ENCODE peak calls at places on chromosome 17, in eight cellular contexts. One of them, this sample, is unnamed. For H3K27me3, the result is how much of the 10 kb centered on the place peaks cover.

GRCh38 chr17:7884581-7885356 is 3.8 kb upstream of the CHD3 start:
- DNase-seq in lung: no peak
- DNase-seq in suprapubic skin: no peak
- DNase-seq in ovary: peak
- DNase-seq in CD4-positive, CD25-positive, alpha-beta regulatory T cell: peak
- DNase-seq in IMR-90: no peak
- DNase-seq in breast epithelium: no peak
- DNase-seq in foreskin keratinocyte: no peak
- DNase-seq in this sample: peak

GRCh38 chr17:19718613-19719364 is 2.4 kb upstream of the SLC47A2 start:
- DNase-seq in lung: no peak
- DNase-seq in suprapubic skin: no peak
- DNase-seq in ovary: no peak
- DNase-seq in CD4-positive, CD25-positive, alpha-beta regulatory T cell: no peak
- DNase-seq in IMR-90: no peak
- DNase-seq in breast epithelium: no peak
- DNase-seq in foreskin keratinocyte: peak
- DNase-seq in this sample: no peak

GRCh38 chr17:47810200-47810821 is 11.3 kb downstream of the OSBPL7 start:
- DNase-seq in lung: peak
- DNase-seq in suprapubic skin: peak
- DNase-seq in ovary: no peak
- DNase-seq in CD4-positive, CD25-positive, alpha-beta regulatory T cell: peak
- DNase-seq in IMR-90: peak
- DNase-seq in breast epithelium: no peak
- DNase-seq in foreskin keratinocyte: peak
- DNase-seq in this sample: no peak

GRCh38 chr17:76523084-76524037 is 14.1 kb downstream of the CYGB start:
- DNase-seq in lung: peak
- DNase-seq in suprapubic skin: no peak
- DNase-seq in ovary: peak
- DNase-seq in CD4-positive, CD25-positive, alpha-beta regulatory T cell: peak
- DNase-seq in IMR-90: peak
- DNase-seq in breast epithelium: peak
- DNase-seq in foreskin keratinocyte: no peak
- DNase-seq in this sample: peak

GRCh38 chr17:34131386-34131785 is 123.7 kb upstream of the CCL2 start:
- DNase-seq in lung: no peak
- DNase-seq in suprapubic skin: no peak
- DNase-seq in ovary: no peak
- DNase-seq in CD4-positive, CD25-positive, alpha-beta regulatory T cell: no peak
- DNase-seq in IMR-90: no peak
- DNase-seq in breast epithelium: no peak
- DNase-seq in foreskin keratinocyte: no peak
- DNase-seq in this sample: no peak

GRCh38 chr17:21549107-21549687 is 143.1 kb upstream of the KCNJ18 start:
- DNase-seq in lung: no peak
- DNase-seq in suprapubic skin: no peak
- DNase-seq in ovary: no peak
- DNase-seq in CD4-positive, CD25-positive, alpha-beta regulatory T cell: no peak
- DNase-seq in IMR-90: peak
- DNase-seq in breast epithelium: no peak
- DNase-seq in foreskin keratinocyte: peak
- DNase-seq in this sample: no peak

GRCh38 chr17:280901-281300 is 71.7 kb downstream of the RPH3AL start:
- DNase-seq in lung: no peak
- DNase-seq in suprapubic skin: no peak
- DNase-seq in ovary: no peak
- DNase-seq in CD4-positive, CD25-positive, alpha-beta regulatory T cell: no peak
- DNase-seq in IMR-90: no peak
- DNase-seq in breast epithelium: no peak
- DNase-seq in foreskin keratinocyte: no peak
- DNase-seq in this sample: no peak

GRCh38 chr17:75813081-75814020 is 28.7 kb downstream of the UNK start:
- DNase-seq in lung: no peak
- DNase-seq in suprapubic skin: peak
- DNase-seq in ovary: no peak
- DNase-seq in CD4-positive, CD25-positive, alpha-beta regulatory T cell: no peak
- DNase-seq in IMR-90: no peak
- DNase-seq in breast epithelium: no peak
- DNase-seq in foreskin keratinocyte: no peak
- DNase-seq in this sample: no peak

GRCh38 chr17:34400301-34400931 is 37.4 kb upstream of the CCL1 start:
- DNase-seq in lung: no peak
- DNase-seq in suprapubic skin: no peak
- DNase-seq in ovary: no peak
- DNase-seq in CD4-positive, CD25-positive, alpha-beta regulatory T cell: peak
- DNase-seq in IMR-90: no peak
- DNase-seq in breast epithelium: no peak
- DNase-seq in foreskin keratinocyte: no peak
- DNase-seq in this sample: no peak

GRCh38 chr17:11986179-11986938 is 10.9 kb downstream of the ZNF18 start:
- DNase-seq in lung: no peak
- DNase-seq in suprapubic skin: no peak
- DNase-seq in ovary: no peak
- DNase-seq in CD4-positive, CD25-positive, alpha-beta regulatory T cell: no peak
- DNase-seq in IMR-90: no peak
- DNase-seq in breast epithelium: no peak
- DNase-seq in foreskin keratinocyte: no peak
- DNase-seq in this sample: no peak

GRCh38 chr17:81342062-81342699 is 47.1 kb upstream of the SLC38A10 start:
- DNase-seq in lung: no peak
- DNase-seq in suprapubic skin: no peak
- DNase-seq in ovary: no peak
- DNase-seq in CD4-positive, CD25-positive, alpha-beta regulatory T cell: no peak
- DNase-seq in IMR-90: no peak
- DNase-seq in breast epithelium: no peak
- DNase-seq in foreskin keratinocyte: peak
- DNase-seq in this sample: no peak

GRCh38 chr17:77125432-77125901 is 15.3 kb upstream of the SEC14L1 start:
- DNase-seq in lung: no peak
- DNase-seq in suprapubic skin: no peak
- DNase-seq in ovary: no peak
- DNase-seq in CD4-positive, CD25-positive, alpha-beta regulatory T cell: no peak
- DNase-seq in IMR-90: peak
- DNase-seq in breast epithelium: no peak
- DNase-seq in foreskin keratinocyte: peak
- DNase-seq in this sample: no peak

GRCh38 chr17:47739150-47739549 is 6.1 kb downstream of the TBX21 start:
- DNase-seq in lung: no peak
- DNase-seq in suprapubic skin: peak
- DNase-seq in ovary: no peak
- DNase-seq in CD4-positive, CD25-positive, alpha-beta regulatory T cell: no peak
- DNase-seq in IMR-90: no peak
- DNase-seq in breast epithelium: no peak
- DNase-seq in foreskin keratinocyte: no peak
- DNase-seq in this sample: no peak

GRCh38 chr17:80274317-80274716 is 13.7 kb downstream of the RNF213 start:
- DNase-seq in lung: no peak
- DNase-seq in suprapubic skin: no peak
- DNase-seq in ovary: no peak
- DNase-seq in CD4-positive, CD25-positive, alpha-beta regulatory T cell: no peak
- DNase-seq in IMR-90: no peak
- DNase-seq in breast epithelium: no peak
- DNase-seq in foreskin keratinocyte: no peak
- DNase-seq in this sample: no peak

GRCh38 chr17:45284176-45285140 is 22.6 kb upstream of the SPATA32 start:
- DNase-seq in lung: no peak
- DNase-seq in suprapubic skin: peak
- DNase-seq in ovary: no peak
- DNase-seq in CD4-positive, CD25-positive, alpha-beta regulatory T cell: peak
- DNase-seq in IMR-90: no peak
- DNase-seq in breast epithelium: peak
- DNase-seq in foreskin keratinocyte: no peak
- DNase-seq in this sample: no peak
- H3K27ac ChIP-seq in lung: peak
- H3K27ac ChIP-seq in suprapubic skin: no peak
- H3K27ac ChIP-seq in ovary: no peak
- H3K27ac ChIP-seq in CD4-positive, CD25-positive, alpha-beta regulatory T cell: no peak
- H3K27ac ChIP-seq in IMR-90: no peak
- H3K27ac ChIP-seq in breast epithelium: peak
- H3K27ac ChIP-seq in foreskin keratinocyte: no peak
- H3K27ac ChIP-seq in this sample: no peak

GRCh38 chr17:58278661-58279015 is 2.1 kb downstream of the MPO start:
- DNase-seq in lung: no peak
- DNase-seq in suprapubic skin: no peak
- DNase-seq in ovary: no peak
- DNase-seq in CD4-positive, CD25-positive, alpha-beta regulatory T cell: no peak
- DNase-seq in IMR-90: no peak
- DNase-seq in breast epithelium: no peak
- DNase-seq in foreskin keratinocyte: no peak
- DNase-seq in this sample: no peak

GRCh38 chr17:58279016-58279671 is 1.6 kb downstream of the MPO start:
- DNase-seq in lung: peak
- DNase-seq in suprapubic skin: no peak
- DNase-seq in ovary: peak
- DNase-seq in CD4-positive, CD25-positive, alpha-beta regulatory T cell: no peak
- DNase-seq in IMR-90: peak
- DNase-seq in breast epithelium: no peak
- DNase-seq in foreskin keratinocyte: no peak
- DNase-seq in this sample: no peak

GRCh38 chr17:58280480-58281217 is at the start of gene MPO:
- DNase-seq in lung: no peak
- DNase-seq in suprapubic skin: no peak
- DNase-seq in ovary: no peak
- DNase-seq in CD4-positive, CD25-positive, alpha-beta regulatory T cell: no peak
- DNase-seq in IMR-90: no peak
- DNase-seq in breast epithelium: no peak
- DNase-seq in foreskin keratinocyte: no peak
- DNase-seq in this sample: no peak

GRCh38 chr17:58281511-58282011 is 826 bp upstream of the MPO start:
- DNase-seq in lung: no peak
- DNase-seq in suprapubic skin: no peak
- DNase-seq in ovary: no peak
- DNase-seq in CD4-positive, CD25-positive, alpha-beta regulatory T cell: no peak
- DNase-seq in IMR-90: no peak
- DNase-seq in breast epithelium: no peak
- DNase-seq in foreskin keratinocyte: no peak
- DNase-seq in this sample: no peak

DNA sequence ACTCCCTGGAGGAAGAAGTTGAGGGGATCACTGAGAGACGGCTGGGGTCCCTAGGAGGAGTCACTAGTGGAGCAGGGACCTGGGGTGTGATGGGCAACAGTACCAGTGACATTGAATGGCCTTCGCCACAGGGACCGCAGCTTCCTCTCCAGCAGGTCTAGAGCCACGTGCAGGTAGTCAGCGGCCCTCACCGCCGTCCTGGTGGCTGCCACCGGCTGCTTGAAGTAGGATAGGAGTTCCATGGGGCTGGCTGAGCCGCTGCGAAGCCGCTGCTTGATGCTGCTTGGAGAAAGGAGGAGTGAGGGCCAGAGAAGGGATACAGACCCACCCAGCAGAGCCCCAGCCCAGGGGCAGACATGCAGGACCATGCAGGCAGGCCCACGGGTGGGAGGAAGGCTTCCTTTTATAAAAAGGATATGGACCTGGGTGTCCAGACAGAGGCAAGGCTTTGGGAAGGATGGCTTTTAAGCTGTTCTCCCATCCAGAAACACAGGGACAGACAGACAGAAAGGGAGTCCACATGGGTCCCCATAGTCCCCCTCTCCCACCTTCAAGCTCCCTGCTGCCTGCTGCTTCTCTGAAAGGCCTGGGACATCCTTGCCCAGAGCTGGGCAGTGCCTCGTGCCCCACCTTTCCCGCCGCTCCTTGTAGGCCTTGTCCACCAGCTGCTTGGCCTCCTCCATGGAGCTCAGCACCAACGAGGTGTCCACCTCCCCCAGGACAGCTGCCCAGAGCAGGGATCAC is 827 bp downstream of the MPO start:
- DNase-seq in lung: no peak
- DNase-seq in suprapubic skin: no peak
- DNase-seq in ovary: no peak
- DNase-seq in CD4-positive, CD25-positive, alpha-beta regulatory T cell: no peak
- DNase-seq in IMR-90: no peak
- DNase-seq in breast epithelium: no peak
- DNase-seq in foreskin keratinocyte: no peak
- DNase-seq in this sample: no peak
- H3K27me3 ChIP-seq in lung: under half
- H3K27me3 ChIP-seq in suprapubic skin: half or more
- H3K27me3 ChIP-seq in ovary: under half
- H3K27me3 ChIP-seq in CD4-positive, CD25-positive, alpha-beta regulatory T cell: under half
- H3K27me3 ChIP-seq in IMR-90: under half
- H3K27me3 ChIP-seq in breast epithelium: under half
- H3K27me3 ChIP-seq in foreskin keratinocyte: half or more
- H3K27me3 ChIP-seq in this sample: under half

GRCh38 chr17:31843382-31843780 is 15.7 kb downstream of the COPRS start:
- DNase-seq in lung: no peak
- DNase-seq in suprapubic skin: no peak
- DNase-seq in ovary: no peak
- DNase-seq in CD4-positive, CD25-positive, alpha-beta regulatory T cell: no peak
- DNase-seq in IMR-90: peak
- DNase-seq in breast epithelium: no peak
- DNase-seq in foreskin keratinocyte: no peak
- DNase-seq in this sample: no peak
- H3K27ac ChIP-seq in lung: no peak
- H3K27ac ChIP-seq in suprapubic skin: no peak
- H3K27ac ChIP-seq in ovary: no peak
- H3K27ac ChIP-seq in CD4-positive, CD25-positive, alpha-beta regulatory T cell: no peak
- H3K27ac ChIP-seq in IMR-90: peak
- H3K27ac ChIP-seq in breast epithelium: peak
- H3K27ac ChIP-seq in foreskin keratinocyte: no peak
- H3K27ac ChIP-seq in this sample: no peak

DNA sequence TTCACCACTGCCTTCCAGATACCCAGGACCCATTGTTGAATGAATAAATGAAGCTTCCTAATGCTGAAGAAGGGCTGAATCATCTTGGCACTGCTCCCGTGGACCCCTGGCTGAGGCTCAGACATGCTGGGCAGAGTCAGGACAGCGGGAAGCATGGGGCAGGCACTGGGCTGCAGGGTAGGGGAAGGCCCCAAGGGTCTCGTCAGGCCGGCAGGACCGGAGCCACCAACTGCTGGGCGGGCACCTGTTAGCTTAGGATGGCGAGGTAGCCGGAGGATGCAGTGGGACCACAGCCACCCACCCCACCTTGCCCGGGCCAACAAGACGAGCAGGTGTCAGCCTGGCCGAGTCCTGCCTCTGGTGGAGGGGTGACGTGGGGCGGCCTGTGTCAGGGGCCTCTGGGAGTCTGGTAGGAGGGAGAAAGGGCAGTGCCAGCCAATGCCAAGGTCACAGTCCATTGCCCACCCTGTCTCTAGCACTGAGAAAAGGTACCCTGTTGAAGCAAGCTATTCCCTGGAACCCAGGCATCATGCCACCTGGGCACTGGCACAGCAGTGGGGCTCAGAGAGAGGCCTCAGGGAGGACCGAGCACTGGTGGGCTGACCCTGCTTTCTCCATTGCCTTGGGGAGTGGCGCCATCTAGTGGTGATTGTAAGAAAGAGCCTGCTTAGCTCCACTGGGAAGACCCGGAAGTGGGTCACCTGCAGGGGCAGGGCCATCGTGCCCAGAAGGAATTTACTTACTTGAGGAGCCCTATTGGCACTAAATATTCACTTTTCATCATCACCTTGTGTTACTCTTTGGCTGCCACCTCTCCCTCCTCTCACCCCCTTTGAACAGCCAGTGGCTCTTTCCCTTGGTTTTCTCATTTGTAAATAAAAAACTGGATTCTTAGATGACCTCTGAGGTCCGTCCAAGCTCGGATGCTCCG is 3.0 kb upstream of the DLX3 start:
- DNase-seq in lung: peak
- DNase-seq in suprapubic skin: peak
- DNase-seq in ovary: peak
- DNase-seq in CD4-positive, CD25-positive, alpha-beta regulatory T cell: peak
- DNase-seq in IMR-90: peak
- DNase-seq in breast epithelium: peak
- DNase-seq in foreskin keratinocyte: no peak
- DNase-seq in this sample: peak
- H3K27me3 ChIP-seq in lung: under half
- H3K27me3 ChIP-seq in suprapubic skin: half or more
- H3K27me3 ChIP-seq in ovary: under half
- H3K27me3 ChIP-seq in CD4-positive, CD25-positive, alpha-beta regulatory T cell: half or more
- H3K27me3 ChIP-seq in IMR-90: half or more
- H3K27me3 ChIP-seq in breast epithelium: under half
- H3K27me3 ChIP-seq in foreskin keratinocyte: half or more
- H3K27me3 ChIP-seq in this sample: under half